ENCODE peak calls at places on chromosomes 7 and 10, in seven cellular contexts. J is SK-N-SH, K is HCT116, P is H1, Y is HepG2, B is GM12878, V is K562. X is an unnamed sample.

GRCh38 chr10:308101-308500 is 172.8 kb downstream of the ZMYND11 start:
- DNase-seq in Y (no peak), P (no peak), J (no peak), K (no peak), B (no peak), V (no peak), X (no peak)

GRCh38 chr7:84422790-84423189 is 228.2 kb upstream of the SEMA3A start:
- DNase-seq in J (no peak), V (no peak), K (no peak), Y (no peak), B (no peak), P (no peak), X (no peak)

GRCh38 chr10:110700947-110701617 is 56.9 kb downstream of the RBM20 start:
- DNase-seq in J (no peak), Y (no peak), P (no peak), V (no peak), B (no peak), K (no peak), X (no peak)

GRCh38 chr10:110648743-110649651 is 4.9 kb downstream of the RBM20 start:
- DNase-seq in J (no peak), V (no peak), Y (no peak), P (no peak), K (no peak), B (no peak), X (no peak)

GRCh38 chr7:135527025-135527424 is 17.1 kb upstream of the CNOT4 start:
- DNase-seq in Y (no peak), V (no peak), B (no peak), J (no peak), K (no peak), P (no peak), X (no peak)

GRCh38 chr10:128306966-128307365 is 180.7 kb upstream of the MKI67 start:
- DNase-seq in B (no peak), J (no peak), K (no peak), V (no peak), Y (no peak), P (no peak), X (no peak)

GRCh38 chr10:59561397-59562121 is 148.1 kb downstream of the SLC16A9 start:
- DNase-seq in V (no peak), Y (no peak), P (no peak), K (no peak), J (no peak), B (no peak), X (no peak)

GRCh38 chr10:79319372-79319771 is 27.9 kb upstream of the PPIF start:
- DNase-seq in B (no peak), V (no peak), P (no peak), Y (no peak), J (no peak), K (no peak), X (no peak)

GRCh38 chr10:65769828-65770227 is 1156.0 kb upstream of the LRRTM3 start:
- DNase-seq in B (no peak), J (no peak), V (no peak), Y (no peak), P (no peak), K (no peak), X (no peak)

GRCh38 chr7:23469150-23469960 is 936 bp downstream of the IGF2BP3 start:
- DNase-seq in P (peak), Y (no peak), V (peak), J (peak), K (no peak), B (no peak), X (no peak)

GRCh38 chr10:21049482-21049881 is 152.4 kb upstream of the NEBL start:
- DNase-seq in P (no peak), Y (no peak), J (no peak), K (no peak), B (no peak), V (no peak), X (no peak)

GRCh38 chr7:137003606-137004005 is 135.2 kb downstream of the CHRM2 start:
- DNase-seq in J (no peak), P (no peak), V (no peak), B (no peak), Y (no peak), K (no peak), X (no peak)

GRCh38 chr10:119253433-119254174 is 46.2 kb downstream of the GRK5 start:
- DNase-seq in P (no peak), K (peak), V (no peak), J (peak), B (no peak), Y (peak), X (no peak)

GRCh38 chr7:100686201-100686821 is 7.7 kb downstream of the GIGYF1 start:
- DNase-seq in J (peak), P (no peak), B (no peak), Y (no peak), V (no peak), K (no peak), X (no peak)

GRCh38 chr7:82078807-82079206 is 309.0 kb upstream of the HGF start:
- DNase-seq in B (no peak), Y (no peak), K (no peak), V (no peak), P (no peak), J (no peak), X (no peak)

GRCh38 chr7:84144480-84144879 is 50.1 kb downstream of the SEMA3A start:
- DNase-seq in V (no peak), P (no peak), B (no peak), J (no peak), Y (no peak), K (no peak), X (no peak)

DNA sequence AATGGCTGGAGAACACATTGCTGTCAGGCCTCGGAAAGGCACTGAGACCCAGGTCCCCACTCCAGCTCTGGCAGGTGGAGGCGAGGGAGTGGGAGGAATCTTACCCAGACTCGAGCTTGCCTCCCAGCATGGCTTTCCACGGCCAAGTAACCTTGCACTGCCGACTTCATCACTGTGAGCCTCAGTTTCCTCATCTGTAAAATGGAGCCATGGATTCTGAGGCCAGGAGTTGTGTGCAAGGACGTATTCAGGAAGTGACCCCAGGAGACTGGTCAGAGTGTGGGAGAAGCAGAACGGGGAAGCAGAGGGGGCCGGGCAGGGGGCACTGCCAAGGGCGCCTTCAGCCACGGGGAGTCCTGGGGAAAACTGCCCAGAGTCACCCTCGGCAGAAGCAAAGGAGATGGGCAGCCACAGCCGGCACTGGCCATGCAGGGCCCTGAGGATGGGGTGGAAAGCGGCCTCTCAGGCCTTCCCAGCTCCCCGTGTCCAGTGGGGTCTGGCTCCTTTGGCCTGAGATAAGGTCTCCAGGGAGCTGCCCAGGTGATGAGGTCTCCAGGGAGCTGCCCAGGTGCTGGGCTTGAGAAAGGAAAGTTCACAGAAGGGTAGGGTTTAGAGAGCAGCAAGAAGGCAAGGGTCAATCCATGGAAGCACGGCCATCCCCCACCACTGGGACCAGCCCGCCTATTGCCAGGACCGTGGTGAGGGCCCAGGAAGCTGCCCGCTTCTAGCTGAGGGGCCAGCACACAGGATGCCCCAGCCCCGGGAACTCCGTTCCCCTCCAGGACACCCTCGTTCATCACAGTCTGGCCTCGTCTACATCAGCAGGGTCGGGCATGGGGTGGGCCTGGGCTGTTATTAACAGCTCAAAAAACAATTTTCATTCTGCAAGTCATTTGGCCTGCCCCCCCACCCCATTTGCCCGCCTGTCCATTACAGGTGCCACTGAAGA is 34.3 kb upstream of the EN2 start:
- DNase-seq in Y (no peak), K (no peak), P (no peak), V (no peak), B (no peak), J (no peak), X (no peak)
- TF ChIP-seq JUND in Y (no peak), K (no peak), P (no peak), V (no peak), B (no peak), J (no peak), X (no peak)

DNA sequence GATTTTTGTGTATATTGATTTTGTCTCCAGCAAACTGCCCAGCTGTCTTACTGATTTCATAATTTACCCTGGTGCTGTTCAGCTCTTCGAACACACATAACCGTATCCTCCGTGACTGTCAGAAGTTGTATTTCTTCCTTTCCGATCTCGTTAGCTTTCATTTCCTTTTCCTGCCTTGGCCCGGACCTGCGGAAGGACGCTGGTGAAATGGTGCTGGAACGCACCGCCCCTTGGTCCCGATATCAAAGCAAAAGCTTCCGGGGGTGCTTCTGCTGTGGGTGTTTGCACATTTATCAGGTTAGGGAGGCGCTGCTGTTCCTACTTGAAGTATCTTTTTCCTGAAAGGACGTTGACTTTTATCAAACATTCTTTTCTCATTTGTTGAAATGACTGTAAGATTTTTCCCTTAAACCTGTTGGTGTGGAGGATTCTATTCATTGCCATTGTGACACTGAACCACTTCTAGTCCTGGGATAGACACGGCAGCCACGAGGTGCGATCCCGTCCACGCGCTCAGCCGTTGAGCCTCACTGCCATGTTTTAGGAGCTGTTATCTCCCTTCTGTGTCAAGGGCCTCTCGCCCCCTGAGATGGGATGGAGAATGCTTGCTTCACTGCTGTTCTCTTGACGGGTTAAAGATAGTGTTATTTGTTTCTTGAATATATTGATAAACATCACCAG is 72.6 kb downstream of the FOXL3 start:
- DNase-seq in B (no peak), V (peak), P (no peak), J (no peak), K (no peak), Y (no peak), X (no peak)
- TF ChIP-seq JUND in B (no peak), V (no peak), P (no peak), J (no peak), K (no peak), Y (no peak), X (no peak)

GRCh38 chr10:132482090-132482489 is 55.5 kb upstream of the INPP5A start:
- DNase-seq in Y (peak), V (no peak), B (no peak), P (no peak), J (no peak), K (no peak), X (no peak)

GRCh38 chr10:132479024-132479602 is 58.5 kb upstream of the INPP5A start:
- DNase-seq in V (no peak), J (no peak), K (no peak), Y (no peak), B (no peak), P (no peak), X (no peak)

GRCh38 chr10:132481690-132482089 is 55.9 kb upstream of the INPP5A start:
- DNase-seq in Y (no peak), V (no peak), P (no peak), J (no peak), B (no peak), K (no peak), X (no peak)

GRCh38 chr10:132479603-132480221 is 57.9 kb upstream of the INPP5A start:
- DNase-seq in K (no peak), J (no peak), Y (no peak), P (no peak), B (no peak), V (no peak), X (no peak)

GRCh38 chr10:132480356-132480755 is 57.2 kb upstream of the INPP5A start:
- DNase-seq in Y (no peak), J (no peak), V (no peak), B (no peak), K (no peak), P (no peak), X (peak)
- TF ChIP-seq JUND in Y (no peak), J (no peak), V (no peak), B (no peak), K (no peak), P (no peak), X (no peak)

GRCh38 chr10:13637303-13637856 is 50.6 kb downstream of the PRPF18 start:
- DNase-seq in Y (no peak), B (no peak), J (no peak), P (no peak), K (no peak), V (no peak), X (no peak)
- TF ChIP-seq JUND in Y (no peak), B (no peak), J (peak), P (no peak), K (no peak), V (no peak), X (no peak)

DNA sequence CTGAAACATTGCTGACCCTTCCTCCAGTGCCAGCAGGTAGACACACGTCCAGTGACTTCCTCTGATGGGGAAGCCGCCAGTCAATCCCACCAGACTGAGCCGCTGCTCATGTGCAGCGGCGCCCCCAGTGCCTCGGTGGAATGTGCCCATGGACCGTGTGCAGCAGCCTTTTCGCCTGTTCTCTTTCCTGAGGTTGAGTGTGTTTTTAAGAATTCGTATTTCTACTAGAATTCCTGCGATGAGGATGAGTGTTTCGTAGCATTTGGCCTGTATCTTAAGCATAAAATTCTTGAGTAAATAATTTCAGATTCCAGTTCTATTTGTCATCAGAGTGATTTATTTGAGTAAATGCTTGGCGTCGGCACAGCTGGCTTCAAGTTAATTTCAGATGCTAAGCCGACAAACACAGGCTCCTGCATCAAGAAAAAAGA is 35.4 kb downstream of the BNIP3 start:
- DNase-seq in B (no peak), P (no peak), V (no peak), J (no peak), Y (no peak), K (no peak), X (no peak)
- TF ChIP-seq JUND in B (no peak), P (no peak), V (no peak), J (peak), Y (no peak), K (no peak), X (no peak)

DNA sequence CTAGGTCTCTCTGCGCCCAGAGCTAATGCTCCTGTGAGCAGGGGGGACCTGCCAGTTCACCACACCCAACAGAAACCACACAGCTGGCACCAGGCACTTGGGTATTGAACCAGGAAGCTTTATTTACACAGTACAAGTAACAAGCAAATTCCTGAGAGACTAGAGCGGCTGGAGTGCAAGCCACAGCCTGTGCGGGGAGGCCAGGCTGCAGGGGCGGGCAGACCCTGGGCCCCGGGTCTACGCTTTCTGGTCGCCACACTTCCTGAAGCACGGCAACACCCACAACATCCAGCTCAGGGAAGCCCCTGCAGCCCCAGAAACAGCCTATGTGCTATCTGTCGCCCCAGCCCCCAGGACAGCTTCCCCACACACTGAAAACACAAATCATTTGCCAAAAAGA is 125.0 kb downstream of the FAM53B start:
- DNase-seq in P (no peak), Y (no peak), B (no peak), J (no peak), V (no peak), K (no peak), X (peak)
- TF ChIP-seq JUND in P (no peak), Y (no peak), B (no peak), J (no peak), V (no peak), K (no peak), X (no peak)

GRCh38 chr7:28362812-28363211 is 49.5 kb upstream of the CREB5 start:
- DNase-seq in Y (no peak), K (no peak), V (no peak), B (no peak), J (no peak), P (no peak), X (no peak)
- TF ChIP-seq JUND in Y (no peak), K (no peak), V (no peak), B (no peak), J (no peak), P (no peak), X (no peak)

DNA sequence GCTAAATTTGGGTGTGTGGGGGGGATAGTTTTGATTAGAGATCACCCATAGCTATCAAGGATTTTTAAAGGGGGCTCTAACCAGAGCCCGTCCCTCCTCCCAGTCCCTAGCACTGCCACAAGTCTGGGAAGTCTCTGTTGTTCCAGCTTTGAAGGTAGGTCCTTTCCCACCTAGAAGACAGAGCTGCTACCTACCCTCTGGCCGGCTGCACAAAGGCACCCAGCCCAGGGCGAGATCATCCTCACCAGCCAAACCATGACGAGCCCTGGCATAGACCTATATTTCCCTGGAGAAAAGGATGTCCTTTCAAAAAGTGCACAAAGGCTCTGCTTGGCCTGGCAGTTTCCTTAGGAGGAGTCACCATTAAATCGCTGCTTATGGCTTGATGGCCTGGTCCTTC is 147.8 kb downstream of the CYP26A1 start:
- DNase-seq in V (no peak), B (no peak), J (no peak), Y (no peak), P (no peak), K (no peak), X (no peak)
- TF ChIP-seq JUND in V (no peak), B (no peak), J (no peak), Y (no peak), P (no peak), K (no peak), X (no peak)

GRCh38 chr7:158588085-158588877 is 658 bp upstream of the PTPRN2 start:
- DNase-seq in K (no peak), J (no peak), B (no peak), P (peak), V (no peak), Y (no peak), X (no peak)
- TF ChIP-seq JUND in K (no peak), J (no peak), B (no peak), P (no peak), V (no peak), Y (no peak), X (no peak)

GRCh38 chr7:25493811-25494366 is 265.6 kb upstream of the NPVF start:
- DNase-seq in J (no peak), Y (no peak), V (no peak), K (no peak), B (no peak), P (no peak), X (no peak)
- TF ChIP-seq JUND in J (no peak), Y (no peak), V (no peak), K (no peak), B (no peak), P (no peak), X (no peak)